ENCODE peak calls at places on chromosomes 6 and 20, in nine cellular contexts. C, H, P, B, Q, G, S, U and O are unnamed samples.

GRCh38 chr6:50649086-50649485 is 64.2 kb upstream of the TFAP2D start:
- DNase-seq in C (no peak), H (no peak), P (no peak), B (no peak), Q (no peak), G (no peak), S (no peak), U (no peak), O (no peak)

GRCh38 chr6:114092943-114093342 is 122.0 kb upstream of the HDAC2 start:
- DNase-seq in C (no peak), H (no peak), P (no peak), B (no peak), Q (no peak), G (no peak), S (no peak), U (no peak), O (no peak)

GRCh38 chr20:44072381-44072780 is 114.6 kb downstream of the JPH2 start:
- DNase-seq in C (no peak), H (no peak), P (no peak), B (no peak), Q (no peak), G (no peak), S (no peak), U (no peak), O (no peak)

GRCh38 chr6:113120577-113121285 is 736.4 kb upstream of the MARCKS start:
- DNase-seq in C (peak), H (no peak), P (no peak), B (no peak), Q (no peak), G (peak), S (peak), U (no peak), O (peak)

GRCh38 chr6:39892490-39893129 is 41.7 kb downstream of the MOCS1 start:
- DNase-seq in C (peak), H (no peak), P (peak), B (peak), Q (peak), G (peak), S (peak), U (peak), O (peak)

GRCh38 chr6:142763205-142763604 is 181.8 kb downstream of the HIVEP2 start:
- DNase-seq in C (no peak), H (no peak), P (no peak), B (no peak), Q (no peak), G (no peak), S (peak), U (no peak), O (peak)

GRCh38 chr6:50816115-50816675 is 2.5 kb upstream of the TFAP2B start:
- DNase-seq in C (peak), H (peak), P (peak), B (peak), Q (peak), G (peak), S (peak), U (no peak), O (no peak)

GRCh38 chr6:19268718-19269117 is 568.5 kb upstream of the ID4 start:
- DNase-seq in C (no peak), H (no peak), P (no peak), B (no peak), Q (no peak), G (no peak), S (no peak), U (no peak), O (no peak)

GRCh38 chr6:36682328-36683144 is 4.0 kb downstream of the CDKN1A start:
- DNase-seq in C (no peak), H (peak), P (no peak), B (no peak), Q (peak), G (peak), S (peak), U (no peak), O (no peak)

GRCh38 chr6:170096803-170097504 is 193.9 kb downstream of the DLL1 start:
- DNase-seq in C (no peak), H (no peak), P (peak), B (no peak), Q (no peak), G (no peak), S (no peak), U (peak), O (no peak)

GRCh38 chr6:170434114-170434820 is 118.8 kb downstream of the PSMB1 start:
- DNase-seq in C (no peak), H (no peak), P (no peak), B (no peak), Q (no peak), G (no peak), S (no peak), U (no peak), O (no peak)

GRCh38 chr20:10721112-10721896 is 47.5 kb upstream of the JAG1 start:
- DNase-seq in C (no peak), H (no peak), P (no peak), B (no peak), Q (no peak), G (no peak), S (no peak), U (no peak), O (no peak)

GRCh38 chr6:170067923-170068360 is 222.9 kb downstream of the DLL1 start:
- DNase-seq in C (no peak), H (no peak), P (no peak), B (no peak), Q (no peak), G (no peak), S (no peak), U (peak), O (no peak)

GRCh38 chr20:2528671-2529070 is 7.7 kb upstream of the TMC2 start:
- DNase-seq in C (no peak), H (no peak), P (no peak), B (no peak), Q (no peak), G (no peak), S (no peak), U (no peak), O (no peak)

GRCh38 chr6:108737594-108738546 is 110.4 kb upstream of the ARMC2 start:
- DNase-seq in C (peak), H (no peak), P (no peak), B (no peak), Q (no peak), G (peak), S (peak), U (no peak), O (peak)

GRCh38 chr6:139370047-139370706 is 4.3 kb downstream of the CITED2 start:
- DNase-seq in C (peak), H (no peak), P (no peak), B (no peak), Q (no peak), G (no peak), S (peak), U (no peak), O (peak)

GRCh38 chr6:53986165-53986720 is 125.0 kb upstream of the MLIP start:
- DNase-seq in C (peak), H (no peak), P (peak), B (no peak), Q (peak), G (peak), S (peak), U (no peak), O (no peak)

GRCh38 chr20:57702091-57702490 is 7.7 kb downstream of the PMEPA1 start:
- DNase-seq in C (no peak), H (no peak), P (no peak), B (no peak), Q (no peak), G (no peak), S (no peak), U (no peak), O (no peak)

GRCh38 chr20:4949833-4950178 is 51.5 kb downstream of the SLC23A2 start:
- DNase-seq in C (no peak), H (no peak), P (peak), B (no peak), Q (no peak), G (no peak), S (peak), U (no peak), O (no peak)

GRCh38 chr20:50144362-50144761 is 9.2 kb downstream of the PEDS1 start:
- DNase-seq in C (peak), H (no peak), P (no peak), B (no peak), Q (no peak), G (peak), S (peak), U (no peak), O (peak)

GRCh38 chr6:169827372-169827771 is 76.0 kb downstream of the ERMARD start:
- DNase-seq in C (no peak), H (no peak), P (no peak), B (no peak), Q (no peak), G (no peak), S (no peak), U (peak), O (no peak)

GRCh38 chr6:158018370-158018771 is 36.7 kb downstream of the SYNJ2 start:
- DNase-seq in C (no peak), H (no peak), P (no peak), B (no peak), Q (peak), G (no peak), S (no peak), U (no peak), O (no peak)

GRCh38 chr20:62350098-62350628 is 16.9 kb downstream of the LAMA5 start:
- DNase-seq in C (no peak), H (no peak), P (no peak), B (no peak), Q (no peak), G (peak), S (no peak), U (no peak), O (no peak)

GRCh38 chr6:5520796-5521195 is 259.5 kb downstream of the FARS2 start:
- DNase-seq in C (no peak), H (no peak), P (no peak), B (no peak), Q (no peak), G (no peak), S (no peak), U (no peak), O (no peak)

GRCh38 chr6:159510141-159510540 is 182.9 kb downstream of the SOD2 start:
- DNase-seq in C (no peak), H (no peak), P (no peak), B (no peak), Q (no peak), G (no peak), S (no peak), U (no peak), O (no peak)

GRCh38 chr20:1087311-1087710 is 31.1 kb upstream of the PSMF1 start:
- DNase-seq in C (no peak), H (no peak), P (no peak), B (no peak), Q (no peak), G (no peak), S (no peak), U (no peak), O (no peak)